ENCODE peak calls at places on chromosomes 13 and 19, in four cellular contexts. Z is HepG2, D is H1, H is K562. F is an unnamed sample.

GRCh38 chr19:38213911-38214625 is 10.0 kb downstream of the DPF1 start:
- DNase-seq in H (no peak), D (no peak), Z (no peak), F (no peak)

GRCh38 chr13:94917814-94918213 is 205.5 kb upstream of the SOX21 start:
- DNase-seq in H (no peak), Z (no peak), D (no peak), F (peak)

GRCh38 chr13:33644607-33645543 is 173.1 kb upstream of the RFC3 start:
- DNase-seq in D (no peak), Z (no peak), H (no peak), F (no peak)

GRCh38 chr19:12774588-12775555 is at the start of gene HOOK2:
- DNase-seq in D (peak), H (peak), Z (no peak), F (no peak)

GRCh38 chr19:12793290-12794195 is 2.3 kb downstream of the JUNB start:
- DNase-seq in Z (peak), D (peak), H (peak), F (peak)

GRCh38 chr19:12194827-12195500 is 32.1 kb downstream of the ZNF136 start:
- DNase-seq in D (no peak), H (no peak), Z (no peak), F (peak)

GRCh38 chr13:106521101-106521799 is 14.2 kb downstream of the EFNB2 start:
- DNase-seq in H (no peak), Z (no peak), D (no peak), F (no peak)

GRCh38 chr13:30398601-30399072 is 23.7 kb upstream of the UBE2L5 start:
- DNase-seq in D (no peak), H (no peak), Z (peak), F (no peak)

GRCh38 chr19:30498707-30499106 is 126.5 kb downstream of the ZNF536 start:
- DNase-seq in H (peak), Z (no peak), D (peak), F (no peak)

GRCh38 chr19:32971012-32971595 is 654 bp downstream of the CEP89 start:
- DNase-seq in D (no peak), Z (no peak), H (no peak), F (no peak)

GRCh38 chr19:5103061-5103701 is 134.3 kb downstream of the KDM4B start:
- DNase-seq in D (no peak), Z (no peak), H (no peak), F (peak)

GRCh38 chr19:10789876-10790275 is 46.1 kb downstream of the TMED1 start:
- DNase-seq in H (no peak), D (no peak), Z (no peak), F (no peak)

GRCh38 chr13:80037505-80037888 is 303.4 kb downstream of the SPRY2 start:
- DNase-seq in H (no peak), D (no peak), Z (no peak), F (peak)

GRCh38 chr19:15332311-15332996 is at the start of gene BRD4:
- DNase-seq in H (peak), Z (no peak), D (peak), F (peak)

GRCh38 chr13:107866666-107867623 is 348.4 kb downstream of the LIG4 start:
- DNase-seq in H (peak), Z (no peak), D (peak), F (peak)

GRCh38 chr13:36870050-36870692 is 49.9 kb downstream of the SMAD9 start:
- DNase-seq in H (no peak), Z (peak), D (no peak), F (no peak)

GRCh38 chr13:109246001-109246400 is 540.4 kb downstream of the IRS2 start:
- DNase-seq in D (no peak), H (no peak), Z (no peak), F (no peak)

DNA sequence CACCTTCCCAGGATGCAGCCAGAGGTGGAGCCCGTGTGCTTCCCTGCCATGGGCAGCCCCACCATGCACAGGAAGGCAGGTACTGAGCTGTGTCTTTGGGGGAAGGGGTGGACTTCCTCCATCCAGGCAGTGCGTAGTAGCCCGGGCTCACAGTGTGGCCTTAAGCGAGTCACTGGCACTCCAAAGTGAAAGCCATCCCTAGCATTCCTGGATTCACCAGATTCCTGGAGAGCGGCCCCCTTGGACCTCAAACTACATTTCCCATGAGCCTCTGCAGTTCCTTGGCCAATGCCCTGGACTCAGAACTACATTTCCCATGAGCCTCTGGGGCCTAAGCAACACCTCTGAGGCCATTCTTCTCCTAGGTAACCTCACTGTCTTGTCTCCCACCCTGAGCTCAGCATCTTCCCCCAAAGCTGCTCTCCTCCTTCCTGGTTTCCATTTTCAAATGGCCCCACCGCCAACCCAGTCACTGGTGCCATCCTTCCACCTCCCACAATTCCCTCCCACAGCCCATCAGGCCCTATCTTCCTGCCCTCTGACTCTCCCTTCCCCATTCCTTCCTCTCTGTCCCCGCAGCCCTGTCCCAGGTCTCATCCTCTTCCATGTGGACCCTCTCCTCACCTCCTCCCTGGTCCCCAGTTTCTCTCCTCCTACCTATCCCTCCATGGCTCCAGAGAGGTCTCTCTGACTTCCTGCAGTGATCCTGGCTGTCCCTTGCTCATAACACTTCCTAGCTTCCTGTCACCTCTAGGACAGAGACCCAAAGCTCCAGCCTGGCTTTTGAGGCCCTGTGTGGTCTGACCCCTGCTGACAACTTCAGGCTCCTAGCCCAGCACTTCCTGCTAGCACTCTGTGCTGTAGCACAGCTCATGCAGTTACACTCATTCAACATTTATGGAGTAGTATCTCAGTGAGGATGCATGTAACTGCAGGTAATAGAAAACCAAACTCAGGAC is at the start of gene C19orf81:
- DNase-seq in Z (no peak), D (peak), H (peak), F (no peak)
- TF ChIP-seq JUN in Z (no peak), D (no peak), H (no peak), F (no peak)

DNA sequence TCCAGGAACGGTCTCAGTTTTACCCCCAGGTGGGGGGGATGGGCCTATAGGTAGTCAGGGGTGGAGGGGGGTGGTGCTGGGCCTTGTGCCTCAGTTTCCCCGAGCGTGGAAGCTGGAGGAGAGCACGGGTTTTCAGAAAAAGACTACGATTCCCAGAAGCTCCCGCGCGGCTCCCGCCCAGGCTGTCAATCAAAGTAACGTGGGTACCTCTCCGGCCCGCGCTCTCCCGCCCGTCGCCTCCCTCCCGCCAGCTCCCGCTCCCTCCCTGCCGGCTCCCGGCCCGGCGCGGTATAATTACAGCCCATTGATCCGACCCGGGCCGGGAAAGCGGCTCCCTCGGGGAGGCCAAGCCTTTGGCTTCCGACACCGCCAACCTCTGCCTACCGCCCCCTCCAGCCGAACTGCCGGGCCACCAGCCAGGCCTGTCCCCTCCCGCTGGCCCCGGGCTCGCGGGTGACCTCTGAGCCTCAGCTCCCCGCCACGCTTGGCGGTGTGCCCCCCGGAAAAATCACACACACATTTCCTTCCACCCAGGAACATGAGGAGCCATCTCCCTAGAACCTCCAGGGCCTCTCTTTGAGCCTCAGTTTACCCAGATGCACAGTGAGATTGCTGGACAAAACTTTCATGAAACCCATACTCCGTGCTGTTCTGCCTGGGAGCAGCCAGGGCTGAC is 7.2 kb upstream of the TLE2 start:
- DNase-seq in Z (peak), H (peak), D (peak), F (peak)
- TF ChIP-seq POLR2AphosphoS5 in Z (no peak), H (peak), D (no peak), F (no peak)

DNA sequence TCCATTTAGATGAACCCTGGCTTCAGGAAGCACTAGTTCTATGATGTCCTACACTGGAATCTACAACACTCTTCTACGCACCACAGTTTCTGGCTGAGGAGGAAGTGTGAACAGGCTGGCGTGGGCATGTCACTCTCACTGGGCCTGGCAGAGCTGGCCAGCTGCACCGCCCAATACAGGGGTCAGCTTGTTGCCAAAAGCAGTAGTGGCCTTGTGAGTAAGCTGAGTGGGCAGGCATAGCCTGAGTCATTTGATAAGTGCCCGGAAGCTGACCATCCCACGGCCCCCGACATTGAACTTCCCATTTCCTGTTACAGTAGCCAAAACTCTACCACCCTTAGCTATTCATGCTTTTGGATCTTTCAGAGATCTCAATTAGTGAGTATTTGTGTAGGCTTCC is 240.9 kb upstream of the SERP2 start:
- DNase-seq in H (no peak), Z (no peak), D (no peak), F (peak)
- H3K27ac ChIP-seq in H (no peak), Z (no peak), D (no peak), F (peak)

GRCh38 chr13:23865898-23866297 is 23.3 kb downstream of the MIPEP start:
- DNase-seq in D (no peak), H (no peak), Z (no peak), F (no peak)

GRCh38 chr13:23865065-23865464 is 24.1 kb downstream of the MIPEP start:
- DNase-seq in H (no peak), D (no peak), Z (no peak), F (no peak)

GRCh38 chr13:23868521-23868920 is 20.7 kb downstream of the MIPEP start:
- DNase-seq in D (no peak), H (no peak), Z (no peak), F (no peak)

GRCh38 chr13:23866420-23867026 is 22.7 kb downstream of the MIPEP start:
- DNase-seq in D (no peak), H (peak), Z (no peak), F (no peak)

DNA sequence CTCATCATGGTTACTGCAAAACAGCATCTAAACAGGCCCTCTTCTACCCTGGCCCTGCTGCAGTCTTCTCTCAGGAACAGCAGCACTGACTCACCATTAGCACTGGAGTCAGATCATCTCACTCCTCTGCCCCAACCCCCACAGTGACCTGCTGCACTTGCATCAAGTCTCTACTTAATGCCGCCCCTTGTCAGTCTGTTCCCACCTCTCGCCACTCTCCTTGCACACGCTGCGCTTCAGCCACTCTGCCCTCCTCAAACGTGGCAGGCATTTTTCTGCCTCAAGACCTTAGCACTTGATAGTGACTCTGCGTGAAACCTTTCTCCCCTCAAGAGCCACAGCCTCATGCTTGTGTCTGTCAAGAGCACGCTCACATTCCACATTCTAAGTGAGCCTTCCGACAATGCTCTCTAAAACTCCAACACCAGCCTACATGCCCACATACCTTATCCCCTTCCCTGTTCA is 22.1 kb downstream of the MIPEP start:
- DNase-seq in H (peak), D (no peak), Z (no peak), F (peak)
- TF ChIP-seq JUN in H (no peak), D (no peak), Z (no peak), F (no peak)

DNA sequence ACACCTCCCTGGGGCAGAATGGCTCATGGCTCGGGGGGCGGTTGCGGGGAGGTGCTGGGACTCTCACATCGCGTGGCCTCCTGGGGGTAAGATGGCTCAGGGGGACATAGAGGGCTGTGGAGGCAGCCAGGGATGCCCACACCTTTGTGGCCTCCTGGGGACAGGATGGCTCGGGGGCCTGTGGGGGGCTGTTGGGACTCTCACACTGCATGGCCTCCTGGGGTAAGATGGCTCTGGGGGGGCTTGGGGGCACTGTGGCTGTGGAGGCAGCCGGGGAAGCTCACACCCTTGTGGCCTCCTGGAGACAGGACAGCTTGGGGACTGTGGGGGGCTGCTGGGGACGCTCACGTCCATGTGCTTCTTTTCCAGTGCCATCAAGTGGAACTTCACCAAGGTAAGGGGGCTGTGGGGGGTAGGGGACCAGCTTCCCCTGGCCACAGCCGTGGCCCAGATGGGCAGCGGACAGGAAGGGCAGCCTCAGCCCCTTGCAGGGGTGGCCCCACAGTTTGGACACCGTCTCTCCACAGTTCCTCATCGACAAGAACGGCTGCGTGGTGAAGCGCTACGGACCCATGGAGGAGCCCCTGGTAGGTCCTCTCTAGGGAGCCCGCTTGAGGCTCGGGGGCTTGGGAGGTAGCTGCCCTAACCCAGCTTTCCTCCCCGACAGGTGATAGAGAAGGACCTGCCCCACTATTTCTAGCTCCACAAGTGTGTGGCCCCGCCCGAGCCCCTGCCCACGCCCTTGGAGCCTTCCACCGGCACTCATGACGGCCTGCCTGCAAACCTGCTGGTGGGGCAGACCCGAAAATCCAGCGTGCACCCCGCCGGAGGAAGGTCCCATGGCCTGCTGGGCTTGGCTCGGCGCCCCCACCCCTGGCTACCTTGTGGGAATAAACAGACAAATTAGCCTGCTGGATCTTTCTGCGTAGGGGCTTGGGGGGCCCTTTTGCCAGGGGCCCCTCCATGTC is 2.4 kb downstream of the GPX4 start:
- DNase-seq in H (no peak), Z (no peak), D (no peak), F (no peak)
- TF ChIP-seq POLR2AphosphoS5 in H (peak), Z (no peak), D (peak), F (peak)

DNA sequence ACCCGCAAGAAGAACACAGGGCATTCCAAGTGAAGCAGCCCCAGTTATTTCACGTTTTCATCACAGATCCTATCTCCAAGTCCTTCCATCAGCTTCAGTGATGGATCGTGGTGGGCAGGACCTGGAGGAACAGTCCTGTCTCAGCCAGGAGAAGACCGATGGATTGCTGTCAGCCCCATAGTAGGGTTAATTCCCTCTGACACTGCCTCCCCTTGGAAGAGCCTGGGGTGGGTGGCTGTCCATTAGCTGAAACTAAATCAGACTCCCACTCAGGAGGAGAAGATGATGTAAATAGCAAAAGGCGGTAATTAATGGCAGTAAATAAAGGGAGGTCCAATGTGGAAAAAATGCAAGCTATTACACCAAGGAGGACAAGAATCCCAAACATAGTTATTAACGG is 131.0 kb downstream of the TNFRSF19 start:
- DNase-seq in H (no peak), Z (no peak), D (no peak), F (no peak)
- H3K27ac ChIP-seq in H (no peak), Z (no peak), D (no peak), F (no peak)

DNA sequence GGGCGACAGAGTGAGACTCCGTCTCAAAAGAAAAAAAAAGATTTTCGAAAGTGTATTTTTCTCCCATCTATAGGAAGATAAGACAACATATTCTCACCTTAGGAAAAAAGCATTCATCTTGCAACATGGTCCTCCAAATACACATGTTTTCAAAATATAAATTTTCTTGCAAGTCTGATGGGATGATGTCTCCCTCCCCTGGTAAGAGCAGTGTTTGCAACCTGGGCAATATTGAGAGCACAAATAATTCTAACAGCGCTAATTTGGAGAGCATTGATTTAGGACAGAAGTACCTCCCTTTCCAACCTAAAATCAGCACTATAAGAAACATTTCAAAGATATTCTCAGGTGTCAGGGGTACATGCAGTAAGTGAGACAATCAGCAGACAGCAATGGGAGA is 61.0 kb upstream of the SHISA2 start:
- DNase-seq in Z (no peak), D (no peak), H (no peak), F (no peak)
- TF ChIP-seq JUN in Z (no peak), D (no peak), H (no peak), F (no peak)

GRCh38 chr13:98484289-98485219 is 92.4 kb downstream of the STK24 start:
- DNase-seq in Z (peak), D (peak), H (peak), F (peak)
- TF ChIP-seq POLR2AphosphoS5 in Z (no peak), D (peak), H (no peak), F (peak)

GRCh38 chr19:1237027-1237659 is 662 bp downstream of the CBARP start:
- DNase-seq in D (peak), Z (no peak), H (peak), F (peak)
- H3K27ac ChIP-seq in D (no peak), Z (no peak), H (peak), F (no peak)

F was measured in endothelial cell of umbilical vein.